ENCODE peak calls at places on chromosome 2, in four cellular contexts. A is brain microvascular endothelial cell, N is OCI-LY7, L is B cell. B is an unnamed sample.

GRCh38 chr2:236866542-236867340 is 218.9 kb upstream of the COPS8 start:
- DNase-seq in L (no peak), A (no peak), N (no peak), B (no peak)

GRCh38 chr2:109313343-109313742 is 184.3 kb downstream of the SH3RF3 start:
- DNase-seq in L (no peak), N (no peak), A (no peak), B (no peak)

GRCh38 chr2:88321614-88322248 is 130.8 kb downstream of the FOXI3 start:
- DNase-seq in A (no peak), L (no peak), N (no peak), B (no peak)

GRCh38 chr2:232042911-232043564 is 81.5 kb downstream of the DIS3L2 start:
- DNase-seq in A (peak; percentile 26), L (no peak), N (no peak), B (no peak)

GRCh38 chr2:159635006-159635746 is 18.8 kb upstream of the BAZ2B start:
- DNase-seq in L (no peak), N (no peak), A (no peak), B (no peak)

GRCh38 chr2:224328798-224329197 is 73.1 kb downstream of the FAM124B start:
- DNase-seq in A (no peak), L (no peak), N (no peak), B (no peak)

GRCh38 chr2:216279459-216279858 is 92.8 kb downstream of the MARCHF4 start:
- DNase-seq in A (no peak), N (no peak), L (no peak), B (no peak)

GRCh38 chr2:120433816-120434290 is 87.9 kb downstream of the INHBB start:
- DNase-seq in L (no peak), A (no peak), N (no peak), B (no peak)

GRCh38 chr2:154688373-154688772 is 10.1 kb upstream of the KCNJ3 start:
- DNase-seq in A (no peak), N (no peak), L (no peak), B (no peak)

GRCh38 chr2:71748227-71748626 is 294.9 kb downstream of the DYSF start:
- DNase-seq in N (no peak), L (no peak), A (peak; percentile 38), B (no peak)

GRCh38 chr2:232142049-232142448 is 180.5 kb downstream of the DIS3L2 start:
- DNase-seq in N (peak; percentile 60), A (peak; percentile 27), L (no peak), B (peak; percentile 27)

GRCh38 chr2:216083464-216084279 is 2.0 kb downstream of the TMEM169 start:
- DNase-seq in N (no peak), L (no peak), A (peak; percentile 38), B (no peak)

GRCh38 chr2:183964565-183964964 is 633.8 kb upstream of the ZNF804A start:
- DNase-seq in N (no peak), L (no peak), A (no peak), B (no peak)

GRCh38 chr2:32068-32467 is 14.2 kb downstream of the FAM110C start:
- DNase-seq in L (no peak), N (no peak), A (no peak), B (no peak)

GRCh38 chr2:8571792-8572499 is 109.9 kb upstream of the ID2 start:
- DNase-seq in N (peak; percentile 52), L (no peak), A (no peak), B (no peak)

GRCh38 chr2:64035067-64035942 is 16.1 kb upstream of the VPS54 start:
- DNase-seq in N (no peak), L (no peak), A (no peak), B (no peak)

GRCh38 chr2:216108310-216108966 is 710 bp upstream of the XRCC5 start:
- DNase-seq in A (no peak), L (no peak), N (peak; percentile 16), B (no peak)

GRCh38 chr2:74927617-74928016 is 30.8 kb upstream of the POLE4 start:
- DNase-seq in A (no peak), N (no peak), L (no peak), B (no peak)

GRCh38 chr2:60608679-60609078 is 55.2 kb upstream of the BCL11A start:
- DNase-seq in A (no peak), N (no peak), L (no peak), B (no peak)

GRCh38 chr2:118464546-118464945 is 376.3 kb downstream of the INSIG2 start:
- DNase-seq in L (no peak), A (no peak), N (no peak), B (no peak)

GRCh38 chr2:12501469-12502147 is 215.1 kb upstream of the TRIB2 start:
- DNase-seq in N (no peak), L (peak; percentile 25), A (no peak), B (peak; percentile 69)

GRCh38 chr2:168116448-168116847 is 130.9 kb downstream of the STK39 start:
- DNase-seq in N (no peak), L (no peak), A (peak; percentile 20), B (no peak)

GRCh38 chr2:231602874-231603467 is 10.3 kb downstream of the TEX44 start:
- DNase-seq in A (no peak), N (no peak), L (no peak), B (no peak)

GRCh38 chr2:100011272-100011711 is 131.1 kb downstream of the AFF3 start:
- DNase-seq in A (peak; percentile 93), L (no peak), N (no peak), B (no peak)

GRCh38 chr2:8389373-8390108 is 292.3 kb upstream of the ID2 start:
- DNase-seq in A (peak; percentile 4), L (no peak), N (no peak), B (no peak)

GRCh38 chr2:15346624-15347023 is 214.5 kb downstream of the NBAS start:
- DNase-seq in A (no peak), N (no peak), L (no peak), B (no peak)

DNA sequence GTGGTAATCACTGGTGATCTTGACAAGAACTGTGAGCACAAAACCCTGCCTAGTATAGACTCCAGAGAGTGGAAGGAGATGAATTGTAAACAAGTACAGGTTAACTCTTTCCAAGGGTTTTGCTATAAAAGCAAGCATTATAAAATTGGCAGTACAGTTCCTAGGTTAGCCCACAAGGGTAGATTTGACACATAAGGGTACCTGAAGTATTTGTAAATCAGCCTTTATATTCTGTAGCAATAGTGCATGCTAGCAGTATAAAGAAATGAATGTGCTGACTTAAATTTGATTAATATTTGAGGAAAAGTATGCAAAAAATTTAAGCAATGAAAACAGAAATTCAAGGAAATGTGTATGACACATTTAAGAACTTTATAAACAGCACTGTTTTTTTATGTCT is 42.4 kb downstream of the SP3 start:
- DNase-seq in A (no peak), N (no peak), L (no peak), B (no peak)
- TF ChIP-seq CTCF in A (no peak), N (no peak), L (no peak), B (no peak)

GRCh38 chr2:7027961-7028655 is 110.9 kb downstream of the RNF144A start:
- DNase-seq in L (no peak), A (no peak), N (no peak), B (no peak)
- TF ChIP-seq CTCF in L (no peak), A (no peak), N (no peak), B (no peak)

GRCh38 chr2:128391679-128392078 is 73.0 kb upstream of the HS6ST1 start:
- DNase-seq in N (no peak), A (no peak), L (no peak), B (no peak)
- TF ChIP-seq CTCF in N (no peak), A (no peak), L (no peak), B (no peak)

DNA sequence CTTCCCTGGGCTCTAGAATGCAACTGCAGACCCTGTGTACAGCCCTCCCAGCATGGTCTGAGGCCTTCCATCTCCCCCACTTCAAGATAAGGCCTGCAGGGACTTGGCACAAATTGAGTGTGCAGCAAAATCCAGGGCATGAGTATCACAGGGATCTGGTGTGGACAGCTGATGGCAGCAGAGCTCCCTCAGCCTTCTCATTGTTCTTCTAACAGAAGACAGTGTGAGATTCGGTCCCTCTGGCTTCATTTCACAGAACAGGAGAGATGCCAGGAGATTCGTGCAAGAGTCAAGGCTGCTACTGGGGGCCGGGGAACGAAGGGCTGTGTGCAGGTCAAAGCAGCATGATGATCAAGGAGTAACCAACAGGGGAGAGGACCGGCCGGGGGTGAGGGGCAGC is 85.8 kb downstream of the UXS1 start:
- DNase-seq in A (peak; percentile 28), L (no peak), N (peak; percentile 9), B (no peak)
- TF ChIP-seq CTCF in A (peak; percentile 69), L (no peak), N (peak; percentile 25), B (no peak)

GRCh38 chr2:233832869-233833812 is 21.2 kb downstream of the HJURP start:
- DNase-seq in L (no peak), A (peak; percentile 53), N (peak; percentile 38), B (peak; percentile 34)
- TF ChIP-seq CTCF in L (no peak), A (peak; percentile 78), N (peak; percentile 60), B (no peak)

DNA sequence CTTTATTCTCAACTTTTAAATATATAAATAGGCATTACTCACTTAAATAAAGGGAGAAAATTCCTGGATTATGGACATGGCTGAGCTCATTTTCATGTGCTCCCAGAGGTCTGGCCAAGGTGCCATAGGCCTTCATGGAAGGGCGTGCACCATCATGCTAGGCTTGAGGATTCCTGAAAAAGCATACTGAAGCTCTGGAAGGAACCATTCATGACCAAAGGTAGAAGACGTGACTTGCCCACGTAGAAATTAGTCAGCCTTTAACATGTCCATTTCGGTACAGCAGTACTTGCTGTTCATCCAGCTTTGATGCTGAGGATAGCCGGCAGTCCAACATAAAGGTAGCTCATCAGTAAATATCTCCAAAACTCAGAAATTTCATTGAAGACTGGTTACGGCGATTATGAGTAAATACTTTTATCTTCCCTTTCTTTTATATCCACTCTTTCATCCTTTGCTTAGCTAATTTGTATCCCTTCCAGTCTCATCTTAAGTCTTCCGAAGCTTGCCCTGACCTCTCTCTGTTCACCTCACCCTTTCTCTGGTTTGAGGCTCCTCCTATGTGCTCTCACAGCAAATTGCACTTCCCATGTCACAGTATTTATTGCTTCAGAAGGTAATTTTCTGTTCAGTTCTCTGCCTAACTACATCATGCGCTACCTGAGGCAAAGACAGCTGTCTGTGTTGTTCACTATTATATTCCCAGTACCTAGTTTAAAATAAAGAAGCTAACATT is 32.3 kb upstream of the ASNSD1 start:
- DNase-seq in N (no peak), A (no peak), L (no peak), B (no peak)
- TF ChIP-seq CTCF in N (no peak), A (no peak), L (no peak), B (no peak)

GRCh38 chr2:19933351-19933981 is 31.7 kb upstream of the TTC32 start:
- DNase-seq in A (peak; percentile 66), N (no peak), L (no peak), B (peak; percentile 11)
- TF ChIP-seq CTCF in A (no peak), N (no peak), L (no peak), B (no peak)

GRCh38 chr2:165044505-165045303 is 89.4 kb upstream of the SLC38A11 start:
- DNase-seq in A (no peak), L (no peak), N (peak; percentile 62), B (no peak)
- TF ChIP-seq CTCF in A (no peak), L (no peak), N (no peak), B (no peak)

GRCh38 chr2:28391564-28392296 is 928 bp upstream of the FOSL2 start:
- DNase-seq in L (peak; percentile 78), A (peak; percentile 74), N (peak; percentile 68), B (peak; percentile 80)
- TF ChIP-seq CTCF in L (no peak), A (no peak), N (peak; percentile 34), B (peak; percentile 7)